ENCODE peak calls at places on chromosomes 11 and 22, in ten cellular contexts. N is Ammon's horn; G is activated CD4-positive, alpha-beta T cell treated with anti-CD3 and anti-CD28 coated beads for 48 hours; X is left colon; M is left ventricle myocardium superior; B is dorsolateral prefrontal cortex; J is hippocampal formation; K is activated T-cell treated with anti-CD3 and anti-CD28 coated beads for 24 hours; F is amniotic epithelial cell; O is iris pigment epithelial cell. L is an unnamed sample.

GRCh38 chr11:130979386-130979972 is 63.2 kb upstream of the SNX19 start:
- DNase-seq in N (no peak), G (no peak), X (no peak), M (no peak), B (no peak), J (no peak), K (no peak), F (peak), O (peak), L (no peak)

GRCh38 chr22:35627267-35628041 is 10.3 kb upstream of the MB start:
- DNase-seq in N (peak), G (peak), X (peak), M (peak), B (peak), J (no peak), K (peak), F (peak), O (peak), L (peak)

GRCh38 chr11:14544611-14545010 is 24.4 kb upstream of the PSMA1 start:
- DNase-seq in N (no peak), G (no peak), X (no peak), M (no peak), B (no peak), J (no peak), K (no peak), F (peak), O (peak), L (no peak)

GRCh38 chr11:93143186-93143585 is 54.6 kb downstream of the SLC36A4 start:
- DNase-seq in N (no peak), G (no peak), X (no peak), M (no peak), B (no peak), J (no peak), K (no peak), F (peak), O (peak), L (no peak)

GRCh38 chr22:24813861-24814770 is 8.1 kb downstream of the SGSM1 start:
- DNase-seq in N (no peak), G (no peak), X (no peak), M (no peak), B (no peak), J (no peak), K (no peak), F (no peak), O (no peak), L (no peak)

GRCh38 chr11:107017433-107018227 is 646 bp downstream of the GUCY1A2 start:
- DNase-seq in N (peak), G (peak), X (peak), M (peak), B (peak), J (no peak), K (no peak), F (no peak), O (peak), L (peak)

GRCh38 chr11:78586452-78587046 is 11.9 kb upstream of the NARS2 start:
- DNase-seq in N (no peak), G (no peak), X (no peak), M (no peak), B (no peak), J (no peak), K (no peak), F (peak), O (peak), L (no peak)

GRCh38 chr11:3158131-3158591 is 6.9 kb downstream of the OSBPL5 start:
- DNase-seq in N (no peak), G (no peak), X (peak), M (peak), B (peak), J (no peak), K (no peak), F (no peak), O (no peak), L (peak)

GRCh38 chr22:49883294-49883640 is 29.6 kb downstream of the ZBED4 start:
- DNase-seq in N (no peak), G (no peak), X (no peak), M (no peak), B (no peak), J (no peak), K (no peak), F (peak), O (peak), L (no peak)

GRCh38 chr11:102792604-102793003 is 5.4 kb downstream of the MMP1 start:
- DNase-seq in N (no peak), G (no peak), X (no peak), M (no peak), B (no peak), J (no peak), K (no peak), F (no peak), O (no peak), L (no peak)

GRCh38 chr11:6404341-6405038 is 14.2 kb downstream of the SMPD1 start:
- DNase-seq in N (peak), G (peak), X (no peak), M (no peak), B (peak), J (peak), K (no peak), F (no peak), O (peak), L (no peak)

GRCh38 chr22:28123989-28124766 is 205.1 kb upstream of the PITPNB start:
- DNase-seq in N (no peak), G (no peak), X (no peak), M (no peak), B (no peak), J (no peak), K (no peak), F (no peak), O (no peak), L (no peak)

GRCh38 chr11:17003426-17003825 is 10.8 kb downstream of the PLEKHA7 start:
- DNase-seq in N (no peak), G (no peak), X (no peak), M (no peak), B (no peak), J (no peak), K (no peak), F (no peak), O (no peak), L (no peak)

GRCh38 chr11:72519220-72519881 is 85.0 kb upstream of the CLPB start:
- DNase-seq in N (no peak), G (no peak), X (no peak), M (no peak), B (no peak), J (peak), K (no peak), F (peak), O (no peak), L (no peak)

GRCh38 chr22:35600466-35600865 is 16.7 kb downstream of the MB start:
- DNase-seq in N (no peak), G (no peak), X (no peak), M (peak), B (no peak), J (no peak), K (no peak), F (no peak), O (no peak), L (no peak)

GRCh38 chr11:27013741-27014415 is 20.0 kb downstream of the FIBIN start:
- DNase-seq in N (no peak), G (no peak), X (no peak), M (no peak), B (no peak), J (no peak), K (no peak), F (peak), O (peak), L (no peak)

GRCh38 chr11:74749127-74749964 is 697 bp downstream of the RNF169 start:
- DNase-seq in N (peak), G (peak), X (peak), M (peak), B (no peak), J (no peak), K (peak), F (peak), O (peak), L (peak)

GRCh38 chr22:33779243-33779642 is 141.0 kb downstream of the LARGE1 start:
- DNase-seq in N (no peak), G (no peak), X (no peak), M (no peak), B (no peak), J (no peak), K (no peak), F (no peak), O (no peak), L (no peak)

GRCh38 chr11:99281331-99281730 is 260.6 kb downstream of the CNTN5 start:
- DNase-seq in N (no peak), G (no peak), X (no peak), M (no peak), B (no peak), J (no peak), K (no peak), F (no peak), O (no peak), L (no peak)

GRCh38 chr11:34475656-34476055 is 36.9 kb downstream of the CAT start:
- DNase-seq in N (no peak), G (no peak), X (no peak), M (no peak), B (no peak), J (no peak), K (no peak), F (no peak), O (no peak), L (no peak)

GRCh38 chr11:76148941-76149613 is 57.2 kb downstream of the WNT11 start:
- DNase-seq in N (no peak), G (no peak), X (peak), M (no peak), B (no peak), J (no peak), K (no peak), F (no peak), O (peak), L (no peak)

GRCh38 chr11:113256431-113257227 is 57.8 kb upstream of the TTC12 start:
- DNase-seq in N (no peak), G (no peak), X (no peak), M (peak), B (no peak), J (no peak), K (no peak), F (no peak), O (no peak), L (no peak)

GRCh38 chr11:102712140-102712539 is 6.6 kb upstream of the MMP27 start:
- DNase-seq in N (peak), G (no peak), X (no peak), M (no peak), B (no peak), J (no peak), K (no peak), F (no peak), O (no peak), L (no peak)

GRCh38 chr11:111726301-111726713 is 39.9 kb downstream of the PPP2R1B start:
- DNase-seq in N (no peak), G (no peak), X (no peak), M (no peak), B (no peak), J (no peak), K (no peak), F (no peak), O (no peak), L (no peak)

GRCh38 chr11:112881461-112881860 is 79.8 kb upstream of the NCAM1 start:
- DNase-seq in N (peak), G (no peak), X (peak), M (peak), B (peak), J (peak), K (no peak), F (peak), O (peak), L (peak)

GRCh38 chr11:82750643-82751139 is 17.0 kb upstream of the FAM181B start:
- DNase-seq in N (no peak), G (peak), X (no peak), M (no peak), B (no peak), J (no peak), K (no peak), F (no peak), O (peak), L (no peak)

GRCh38 chr11:67393437-67393836 is 1.7 kb downstream of the RAD9A start:
- DNase-seq in N (no peak), G (no peak), X (no peak), M (no peak), B (no peak), J (no peak), K (no peak), F (no peak), O (no peak), L (no peak)

GRCh38 chr22:36768141-36768540 is 7.8 kb downstream of the IFT27 start:
- DNase-seq in N (no peak), G (no peak), X (no peak), M (no peak), B (peak), J (no peak), K (no peak), F (no peak), O (no peak), L (no peak)

GRCh38 chr11:1852885-1853284 is at the start of gene LSP1:
- DNase-seq in N (no peak), G (peak), X (peak), M (no peak), B (no peak), J (no peak), K (peak), F (no peak), O (no peak), L (no peak)

GRCh38 chr11:58958500-58958899 is 19.2 kb downstream of the GLYATL1 start:
- DNase-seq in N (peak), G (peak), X (peak), M (no peak), B (no peak), J (no peak), K (no peak), F (no peak), O (peak), L (no peak)

GRCh38 chr22:22342697-22343602 is 98.4 kb downstream of the VPREB1 start:
- DNase-seq in N (no peak), G (peak), X (peak), M (peak), B (no peak), J (no peak), K (peak), F (peak), O (peak), L (peak)

GRCh38 chr11:1279674-1280055 is 29.8 kb downstream of the TOLLIP start:
- DNase-seq in N (no peak), G (no peak), X (no peak), M (peak), B (no peak), J (no peak), K (no peak), F (no peak), O (no peak), L (no peak)

GRCh38 chr11:57356179-57356757 is 18.1 kb downstream of the P2RX3 start:
- DNase-seq in N (peak), G (no peak), X (no peak), M (no peak), B (no peak), J (peak), K (no peak), F (no peak), O (no peak), L (no peak)

GRCh38 chr11:133787379-133788103 is 57.8 kb downstream of the SPATA19 start:
- DNase-seq in N (no peak), G (peak), X (peak), M (peak), B (no peak), J (no peak), K (no peak), F (no peak), O (no peak), L (peak)

GRCh38 chr11:128684582-128685382 is 9.1 kb upstream of the FLI1 start:
- DNase-seq in N (no peak), G (no peak), X (no peak), M (no peak), B (no peak), J (no peak), K (no peak), F (no peak), O (no peak), L (no peak)

L was measured in left ventricle myocardium inferior.